ENCODE peak calls at places on chromosome 6, in nine cellular contexts. I, H, J, B, X, W, N, P and V are unnamed samples. For H3K9me3, the result is how much of the 10 kb centered on the place peaks cover.

GRCh38 chr6:16704706-16705402 is 56.4 kb downstream of the ATXN1 start:
- DNase-seq in I (no peak), H (no peak), B (no peak), P (no peak), N (no peak), J (no peak), W (no peak), X (peak), V (no peak)

GRCh38 chr6:53313784-53314382 is 34.9 kb downstream of the ELOVL5 start:
- DNase-seq in J (no peak), H (no peak), B (no peak), I (no peak), P (no peak), N (no peak), X (peak), W (no peak), V (no peak)

GRCh38 chr6:3796396-3796795 is 44.9 kb upstream of the PXDC1 start:
- DNase-seq in H (no peak), P (no peak), J (no peak), B (no peak), I (no peak), X (peak), W (no peak), N (no peak), V (no peak)

GRCh38 chr6:52552278-52552643 is 24.6 kb downstream of the TRAM2 start:
- DNase-seq in J (no peak), X (no peak), I (no peak), H (no peak), N (no peak), P (no peak), B (peak), W (no peak), V (no peak)

GRCh38 chr6:31557443-31558317 is 10.3 kb downstream of the NFKBIL1 start:
- DNase-seq in I (no peak), N (no peak), H (no peak), P (no peak), B (no peak), W (no peak), X (no peak), J (no peak), V (peak)

GRCh38 chr6:106318061-106318460 is 7.5 kb downstream of the ATG5 start:
- DNase-seq in H (no peak), X (no peak), N (no peak), W (no peak), P (no peak), J (no peak), I (no peak), B (no peak), V (no peak)

GRCh38 chr6:21109421-21110178 is 484.0 kb upstream of the SOX4 start:
- DNase-seq in B (no peak), H (no peak), W (no peak), J (no peak), X (peak), N (no peak), I (peak), P (no peak), V (no peak)

GRCh38 chr6:11918739-11919605 is 93.1 kb upstream of the HIVEP1 start:
- DNase-seq in I (no peak), W (no peak), P (no peak), J (no peak), B (no peak), N (no peak), X (no peak), H (no peak), V (no peak)

GRCh38 chr6:29632789-29633531 is at the start of gene GABBR1:
- DNase-seq in H (peak), W (peak), N (peak), X (peak), I (no peak), P (peak), J (no peak), B (peak), V (peak)

GRCh38 chr6:11712760-11713159 is 65.8 kb downstream of the ADTRP start:
- DNase-seq in X (no peak), W (no peak), J (no peak), P (no peak), H (peak), I (no peak), B (peak), N (no peak), V (no peak)

GRCh38 chr6:156164701-156165454 is 612.3 kb upstream of the ARID1B start:
- DNase-seq in H (no peak), W (no peak), X (peak), B (no peak), I (no peak), J (no peak), N (no peak), P (no peak), V (no peak)

GRCh38 chr6:6685249-6685667 is 96.7 kb downstream of the LY86 start:
- DNase-seq in X (no peak), H (no peak), P (no peak), N (no peak), W (no peak), I (no peak), B (no peak), J (no peak), V (no peak)
- TF ChIP-seq POLR2AphosphoS5 in X (no peak), H (no peak), P (no peak), N (no peak), W (no peak), I (no peak), B (no peak), J (no peak), V (no peak)

DNA sequence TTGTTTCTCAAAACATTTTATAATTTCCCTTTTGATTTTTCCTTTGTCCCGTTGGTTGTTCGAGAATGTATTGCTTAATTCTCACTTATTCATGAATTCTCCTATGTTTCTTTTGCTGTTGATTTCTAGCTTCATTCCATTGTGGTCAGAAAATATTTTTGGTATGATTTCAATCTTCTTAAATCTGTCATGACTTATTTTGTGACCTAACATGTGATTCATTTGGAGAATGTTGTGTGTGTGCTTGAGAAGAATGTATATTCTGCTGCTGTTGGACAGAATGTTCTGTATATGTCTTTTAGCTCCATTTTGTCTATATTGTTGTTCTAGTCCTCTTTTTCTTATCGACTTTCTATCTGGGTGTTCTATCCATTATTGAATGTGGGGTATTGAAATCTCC is 286.2 kb upstream of the RNF217 start:
- DNase-seq in B (no peak), I (no peak), X (no peak), N (no peak), P (no peak), J (no peak), W (no peak), H (no peak), V (no peak)
- H3K9me3 ChIP-seq in B (under half), I (under half), X (under half), N (under half), P (under half), J (under half), W (under half), H (under half), V (under half)

DNA sequence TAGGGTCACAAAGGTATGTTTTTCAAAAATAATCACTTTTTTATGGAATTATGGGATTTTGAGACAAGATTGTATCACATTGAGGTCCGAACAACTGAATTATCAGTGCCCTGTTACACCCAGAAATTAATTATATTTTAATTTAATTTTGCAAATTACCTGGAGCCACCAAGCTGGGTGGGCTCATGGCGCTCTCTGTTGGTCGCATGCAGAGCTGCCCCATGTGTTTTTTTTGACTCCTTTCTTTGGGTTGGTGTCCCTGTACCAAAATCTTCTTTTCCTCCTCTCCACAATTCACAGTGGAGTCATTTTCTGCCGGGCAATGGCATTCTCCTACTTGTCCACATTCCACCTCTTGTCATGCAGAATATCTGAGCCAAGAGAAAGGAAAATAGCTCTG is 38.9 kb upstream of the FRMD1 start:
- DNase-seq in H (no peak), W (no peak), I (no peak), P (peak), N (no peak), J (no peak), X (no peak), B (no peak), V (no peak)
- TF ChIP-seq CTCF in H (no peak), W (peak), I (peak), P (no peak), N (peak), J (no peak), X (no peak), B (peak), V (no peak)

GRCh38 chr6:14524319-14524718 is 406.7 kb downstream of the CD83 start:
- DNase-seq in W (no peak), P (peak), J (no peak), H (peak), N (no peak), I (no peak), X (no peak), B (no peak), V (no peak)
- TF ChIP-seq POLR2AphosphoS5 in W (no peak), P (no peak), J (no peak), H (peak), N (peak), I (no peak), X (no peak), B (no peak), V (no peak)